ENCODE peak calls at places on chromosomes 3 and 15, in four cellular contexts. One of them, this sample, is unnamed.

GRCh38 chr3:54596087-54596486 is 331.8 kb downstream of the LRTM1 start:
- DNase-seq in NCI-H1092: no peak
- DNase-seq in T-helper 2 cell: no peak
- DNase-seq in activated naive CD4-positive, alpha-beta T cell treated with anti-CD3 and anti-CD28 coated beads, Interleukin-2, amount 10 ng/mL, durations not matched to agents 7 days and 5 days: no peak
- DNase-seq in this sample: no peak

GRCh38 chr3:169082634-169083033 is 580.9 kb downstream of the MECOM start:
- DNase-seq in NCI-H1092: no peak
- DNase-seq in T-helper 2 cell: no peak
- DNase-seq in activated naive CD4-positive, alpha-beta T cell treated with anti-CD3 and anti-CD28 coated beads, Interleukin-2, amount 10 ng/mL, durations not matched to agents 7 days and 5 days: no peak
- DNase-seq in this sample: no peak

GRCh38 chr15:58201536-58201935 is 63.4 kb downstream of the AQP9 start:
- DNase-seq in NCI-H1092: no peak
- DNase-seq in T-helper 2 cell: no peak
- DNase-seq in activated naive CD4-positive, alpha-beta T cell treated with anti-CD3 and anti-CD28 coated beads, Interleukin-2, amount 10 ng/mL, durations not matched to agents 7 days and 5 days: no peak
- DNase-seq in this sample: no peak

GRCh38 chr3:99950921-99951320 is 133.3 kb downstream of the CMSS1 start:
- DNase-seq in NCI-H1092: no peak
- DNase-seq in T-helper 2 cell: no peak
- DNase-seq in activated naive CD4-positive, alpha-beta T cell treated with anti-CD3 and anti-CD28 coated beads, Interleukin-2, amount 10 ng/mL, durations not matched to agents 7 days and 5 days: no peak
- DNase-seq in this sample: no peak

GRCh38 chr3:141164844-141165243 is 66.8 kb upstream of the PXYLP1 start:
- DNase-seq in NCI-H1092: no peak
- DNase-seq in T-helper 2 cell: no peak
- DNase-seq in activated naive CD4-positive, alpha-beta T cell treated with anti-CD3 and anti-CD28 coated beads, Interleukin-2, amount 10 ng/mL, durations not matched to agents 7 days and 5 days: no peak
- DNase-seq in this sample: no peak

GRCh38 chr3:46640927-46641326 is 28.6 kb downstream of the FAM240A start:
- DNase-seq in NCI-H1092: no peak
- DNase-seq in T-helper 2 cell: no peak
- DNase-seq in activated naive CD4-positive, alpha-beta T cell treated with anti-CD3 and anti-CD28 coated beads, Interleukin-2, amount 10 ng/mL, durations not matched to agents 7 days and 5 days: no peak
- DNase-seq in this sample: no peak

GRCh38 chr3:106628407-106628806 is 748.8 kb upstream of the CCDC54 start:
- DNase-seq in NCI-H1092: no peak
- DNase-seq in T-helper 2 cell: no peak
- DNase-seq in activated naive CD4-positive, alpha-beta T cell treated with anti-CD3 and anti-CD28 coated beads, Interleukin-2, amount 10 ng/mL, durations not matched to agents 7 days and 5 days: no peak
- DNase-seq in this sample: no peak

GRCh38 chr3:70744536-70744935 is 432.1 kb upstream of the MDFIC2 start:
- DNase-seq in NCI-H1092: no peak
- DNase-seq in T-helper 2 cell: no peak
- DNase-seq in activated naive CD4-positive, alpha-beta T cell treated with anti-CD3 and anti-CD28 coated beads, Interleukin-2, amount 10 ng/mL, durations not matched to agents 7 days and 5 days: no peak
- DNase-seq in this sample: no peak

GRCh38 chr15:68489426-68489825 is 57.5 kb upstream of the ITGA11 start:
- DNase-seq in NCI-H1092: no peak
- DNase-seq in T-helper 2 cell: no peak
- DNase-seq in activated naive CD4-positive, alpha-beta T cell treated with anti-CD3 and anti-CD28 coated beads, Interleukin-2, amount 10 ng/mL, durations not matched to agents 7 days and 5 days: no peak
- DNase-seq in this sample: no peak

GRCh38 chr15:97177135-97177704 is 783.3 kb upstream of the ARRDC4 start:
- DNase-seq in NCI-H1092: no peak
- DNase-seq in T-helper 2 cell: no peak
- DNase-seq in activated naive CD4-positive, alpha-beta T cell treated with anti-CD3 and anti-CD28 coated beads, Interleukin-2, amount 10 ng/mL, durations not matched to agents 7 days and 5 days: no peak
- DNase-seq in this sample: no peak

GRCh38 chr3:195908439-195909293 is at the start of gene TNK2:
- DNase-seq in NCI-H1092: peak; percentile 9
- DNase-seq in T-helper 2 cell: peak; percentile 35
- DNase-seq in activated naive CD4-positive, alpha-beta T cell treated with anti-CD3 and anti-CD28 coated beads, Interleukin-2, amount 10 ng/mL, durations not matched to agents 7 days and 5 days: peak; percentile 66
- DNase-seq in this sample: no peak